ENCODE peak calls at places on chromosomes 16 and 17, in ten cellular contexts. U, Y, A, O, K, R, I, T, Z and S are unnamed samples.
A peak's percentile ranks its signal among the peaks of the same experiment; 100 is the strongest.

GRCh38 chr16:50653633-50654524 is 27.2 kb downstream of the SNX20 start:
- DNase-seq in U (no peak), Y (no peak), A (no peak), O (no peak), K (no peak), R (peak; percentile 23), I (no peak), T (no peak), Z (no peak), S (no peak)

GRCh38 chr17:31216053-31216751 is 80.8 kb downstream of the OMG start:
- DNase-seq in U (no peak), Y (peak; percentile 74), A (peak; percentile 82), O (no peak), K (peak; percentile 71), R (peak; percentile 60), I (peak; percentile 92), T (peak; percentile 62), Z (no peak), S (peak; percentile 69)

GRCh38 chr17:2023692-2024571 is 1.2 kb downstream of the RTN4RL1 start:
- DNase-seq in U (peak; percentile 78), Y (no peak), A (peak; percentile 25), O (no peak), K (peak; percentile 81), R (peak; percentile 99), I (peak; percentile 41), T (peak; percentile 64), Z (no peak), S (no peak)

GRCh38 chr16:3050487-3050886 is 4.1 kb downstream of the MMP25 start:
- DNase-seq in U (no peak), Y (no peak), A (no peak), O (no peak), K (no peak), R (no peak), I (no peak), T (no peak), Z (no peak), S (no peak)

GRCh38 chr17:73172252-73172651 is 7.4 kb downstream of the SSTR2 start:
- DNase-seq in U (no peak), Y (no peak), A (no peak), O (no peak), K (no peak), R (no peak), I (no peak), T (no peak), Z (no peak), S (no peak)

GRCh38 chr17:51251010-51251409 is 8.8 kb downstream of the MBTD1 start:
- DNase-seq in U (no peak), Y (no peak), A (no peak), O (no peak), K (no peak), R (no peak), I (peak; percentile 44), T (no peak), Z (no peak), S (no peak)

GRCh38 chr16:67415872-67416793 is at the start of gene ZDHHC1:
- DNase-seq in U (peak; percentile 81), Y (no peak), A (peak; percentile 65), O (no peak), K (peak; percentile 88), R (peak; percentile 89), I (peak; percentile 61), T (peak; percentile 78), Z (peak; percentile 84), S (no peak)

GRCh38 chr16:87877942-87878507 is 8.7 kb upstream of the SLC7A5 start:
- DNase-seq in U (no peak), Y (no peak), A (no peak), O (no peak), K (no peak), R (no peak), I (no peak), T (no peak), Z (no peak), S (no peak)

GRCh38 chr17:69654981-69655581 is 240.6 kb downstream of the MAP2K6 start:
- DNase-seq in U (no peak), Y (peak; percentile 59), A (peak; percentile 91), O (no peak), K (peak; percentile 23), R (no peak), I (peak; percentile 95), T (peak; percentile 11), Z (no peak), S (peak; percentile 79)

GRCh38 chr17:71633391-71633849 is 487.4 kb upstream of the SOX9 start:
- DNase-seq in U (no peak), Y (peak; percentile 83), A (peak; percentile 87), O (no peak), K (peak; percentile 20), R (no peak), I (peak; percentile 92), T (peak; percentile 52), Z (peak; percentile 59), S (peak; percentile 60)
- H3K4me3 ChIP-seq in U (no peak overlapping the region), Y (no peak overlapping the region), A (no peak overlapping the region), O (no peak overlapping the region), K (no peak overlapping the region), R (no peak overlapping the region), I (peak overlapping the region; percentile 9), T (no peak overlapping the region), Z (no peak overlapping the region), S (no peak overlapping the region)

GRCh38 chr17:11932337-11932898 is 64.9 kb downstream of the ZNF18 start:
- DNase-seq in U (no peak), Y (no peak), A (no peak), O (no peak), K (no peak), R (no peak), I (no peak), T (no peak), Z (no peak), S (no peak)

GRCh38 chr17:11940904-11941303 is 56.4 kb downstream of the ZNF18 start:
- DNase-seq in U (no peak), Y (no peak), A (no peak), O (no peak), K (no peak), R (no peak), I (no peak), T (no peak), Z (no peak), S (no peak)

GRCh38 chr17:11935734-11936406 is 61.4 kb downstream of the ZNF18 start:
- DNase-seq in U (no peak), Y (no peak), A (peak; percentile 46), O (no peak), K (peak; percentile 71), R (peak; percentile 69), I (peak; percentile 33), T (peak; percentile 72), Z (peak; percentile 50), S (peak; percentile 34)
- TF ChIP-seq CTCF in U (peak; percentile 36), Y (peak; percentile 45), A (peak; percentile 75), O (peak; percentile 88), K (peak; percentile 91), R (peak; percentile 99), I (peak; percentile 61), T (peak; percentile 94), Z (peak; percentile 72), S (peak; percentile 91)

GRCh38 chr17:17897442-17897841 is 60.7 kb upstream of the SREBF1 start:
- DNase-seq in U (no peak), Y (no peak), A (no peak), O (no peak), K (no peak), R (no peak), I (no peak), T (no peak), Z (no peak), S (no peak)

GRCh38 chr17:17898673-17899072 is 61.9 kb upstream of the SREBF1 start:
- DNase-seq in U (no peak), Y (no peak), A (no peak), O (no peak), K (no peak), R (no peak), I (no peak), T (no peak), Z (no peak), S (no peak)

GRCh38 chr17:17899486-17899885 is 62.7 kb upstream of the SREBF1 start:
- DNase-seq in U (no peak), Y (no peak), A (no peak), O (no peak), K (no peak), R (no peak), I (no peak), T (no peak), Z (no peak), S (no peak)

GRCh38 chr17:17892731-17893130 is 55.9 kb upstream of the SREBF1 start:
- DNase-seq in U (no peak), Y (no peak), A (no peak), O (no peak), K (no peak), R (no peak), I (no peak), T (no peak), Z (no peak), S (no peak)

DNA sequence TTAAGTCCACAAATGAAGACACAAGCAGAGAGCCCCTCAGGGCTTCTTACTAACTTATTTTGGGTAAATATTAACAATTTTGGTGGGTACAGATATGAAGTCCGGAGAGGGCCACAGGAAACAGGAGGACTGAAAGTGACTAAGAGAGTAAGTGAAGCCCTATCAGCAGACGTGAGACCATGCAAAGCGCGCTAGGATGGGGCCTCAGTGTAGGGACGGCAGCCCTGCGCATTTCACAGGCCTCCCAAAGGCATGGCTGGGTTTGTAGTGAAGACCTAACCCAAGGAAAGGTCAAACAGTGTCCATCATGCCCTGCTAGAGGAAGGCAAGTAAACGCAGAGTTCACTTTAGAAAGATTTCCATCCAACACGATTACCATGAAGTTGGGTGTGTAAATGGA is 60.0 kb upstream of the SREBF1 start:
- DNase-seq in U (no peak), Y (no peak), A (no peak), O (no peak), K (no peak), R (no peak), I (no peak), T (no peak), Z (no peak), S (no peak)
- H3K4me3 ChIP-seq in U (no peak overlapping the region), Y (no peak overlapping the region), A (no peak overlapping the region), O (no peak overlapping the region), K (no peak overlapping the region), R (no peak overlapping the region), I (no peak overlapping the region), T (no peak overlapping the region), Z (no peak overlapping the region), S (no peak overlapping the region)

GRCh38 chr16:85491798-85492616 is 121.1 kb upstream of the GSE1 start:
- DNase-seq in U (peak; percentile 93), Y (no peak), A (no peak), O (no peak), K (peak; percentile 57), R (no peak), I (no peak), T (no peak), Z (peak; percentile 64), S (no peak)

GRCh38 chr16:85492617-85492957 is 120.5 kb upstream of the GSE1 start:
- DNase-seq in U (no peak), Y (no peak), A (no peak), O (no peak), K (no peak), R (no peak), I (no peak), T (no peak), Z (no peak), S (no peak)

GRCh38 chr16:85488414-85488813 is 124.7 kb upstream of the GSE1 start:
- DNase-seq in U (no peak), Y (no peak), A (no peak), O (no peak), K (no peak), R (no peak), I (no peak), T (no peak), Z (no peak), S (no peak)

GRCh38 chr16:85490407-85490806 is 122.7 kb upstream of the GSE1 start:
- DNase-seq in U (no peak), Y (no peak), A (no peak), O (no peak), K (no peak), R (no peak), I (no peak), T (no peak), Z (no peak), S (no peak)

GRCh38 chr16:85490971-85491771 is 122.0 kb upstream of the GSE1 start:
- DNase-seq in U (no peak), Y (no peak), A (no peak), O (no peak), K (peak; percentile 30), R (peak; percentile 65), I (no peak), T (peak; percentile 52), Z (peak; percentile 75), S (no peak)
- TF ChIP-seq CTCF in U (peak; percentile 5), Y (peak; percentile 59), A (peak; percentile 78), O (peak; percentile 23), K (peak; percentile 46), R (peak; percentile 92), I (peak; percentile 37), T (peak; percentile 84), Z (peak; percentile 71), S (peak; percentile 72)